ENCODE peak calls at places on chromosomes 4 and X, in five cellular contexts. X, B, H, K and T are unnamed samples.
A peak's percentile ranks its signal among the peaks of the same experiment; 100 is the strongest.

GRCh38 chr4:147428583-147428982 is 52.3 kb upstream of the EDNRA start:
- DNase-seq in X (no peak), B (no peak), H (no peak), K (no peak), T (no peak)

GRCh38 chrX:131650637-131651410 is 107.0 kb downstream of the OR13H1 start:
- DNase-seq in X (no peak), B (no peak), H (no peak), K (peak; percentile 9), T (no peak)

GRCh38 chr4:34309356-34309900 is 1934.9 kb downstream of the ARAP2 start:
- DNase-seq in X (no peak), B (no peak), H (no peak), K (peak; percentile 6), T (no peak)

GRCh38 chrX:74284391-74284952 is 19.5 kb upstream of the ZCCHC13 start:
- DNase-seq in X (no peak), B (no peak), H (no peak), K (no peak), T (no peak)

GRCh38 chr4:75643651-75644050 is 13.3 kb upstream of the CDKL2 start:
- DNase-seq in X (no peak), B (no peak), H (no peak), K (no peak), T (no peak)

GRCh38 chr4:30757357-30757756 is 37.2 kb downstream of the PCDH7 start:
- DNase-seq in X (peak; percentile 62), B (no peak), H (no peak), K (peak; percentile 85), T (no peak)

GRCh38 chrX:131792789-131793462 is 230.2 kb upstream of the STK26 start:
- DNase-seq in X (no peak), B (peak; percentile 89), H (peak; percentile 14), K (peak; percentile 20), T (no peak)

GRCh38 chr4:57424231-57424897 is 314.2 kb upstream of the IGFBP7 start:
- DNase-seq in X (peak; percentile 28), B (no peak), H (no peak), K (peak; percentile 96), T (no peak)

GRCh38 chr4:64520393-64520792 is 111.1 kb upstream of the TECRL start:
- DNase-seq in X (no peak), B (no peak), H (no peak), K (no peak), T (no peak)

GRCh38 chr4:22876281-22876680 is 183.5 kb downstream of the GBA3 start:
- DNase-seq in X (no peak), B (no peak), H (no peak), K (no peak), T (no peak)

GRCh38 chr4:8607603-8608481 is 15.3 kb downstream of the CPZ start:
- DNase-seq in X (peak; percentile 53), B (peak; percentile 28), H (peak; percentile 34), K (peak; percentile 38), T (peak; percentile 84)

GRCh38 chr4:113998026-113998425 is 18.6 kb upstream of the ARSJ start:
- DNase-seq in X (no peak), B (no peak), H (no peak), K (no peak), T (no peak)

GRCh38 chrX:68872171-68872570 is 43.4 kb downstream of the EFNB1 start:
- DNase-seq in X (no peak), B (no peak), H (no peak), K (no peak), T (peak; percentile 8)

GRCh38 chrX:15679246-15679645 is 14.6 kb upstream of the CLTRN start:
- DNase-seq in X (no peak), B (no peak), H (no peak), K (no peak), T (no peak)
- TF ChIP-seq EZH2phosphoT487 in X (no peak), B (no peak), H (no peak), K (no peak), T (no peak)

GRCh38 chr4:20598626-20599025 is 101.6 kb upstream of the PACRGL start:
- DNase-seq in X (no peak), B (no peak), H (no peak), K (no peak), T (no peak)

DNA sequence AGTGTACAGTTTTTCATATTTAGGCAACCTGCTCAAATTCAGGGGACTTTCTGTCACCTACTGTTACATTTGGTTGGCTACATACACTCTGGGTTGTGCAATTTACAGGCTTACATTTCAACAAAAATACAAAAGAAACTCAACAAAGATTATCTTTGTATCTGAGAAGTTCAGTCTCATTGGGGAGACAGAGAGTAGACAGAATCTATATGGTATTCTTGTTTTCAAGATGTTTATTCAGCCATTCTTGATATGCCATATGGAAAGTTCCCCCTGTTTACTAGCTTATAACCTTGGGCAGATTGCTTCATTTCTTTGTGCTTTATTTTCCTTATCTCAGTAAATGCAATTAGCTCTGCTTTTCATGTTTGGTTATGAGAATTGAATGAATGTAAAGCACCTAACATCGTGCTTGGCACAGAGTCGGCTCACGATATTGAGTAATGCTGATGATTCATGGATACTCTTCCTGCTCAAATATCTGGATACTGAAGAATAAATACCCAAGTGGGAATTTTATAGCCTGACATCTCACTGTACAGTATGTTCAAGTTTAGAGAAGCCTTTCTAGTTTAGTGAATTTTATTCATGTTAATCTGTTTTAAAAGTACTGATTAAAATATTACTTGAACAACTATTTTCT is 96.5 kb upstream of the PACRGL start:
- DNase-seq in X (no peak), B (no peak), H (no peak), K (peak; percentile 73), T (no peak)
- H2AFZ ChIP-seq in X (no peak overlapping the region), B (no peak overlapping the region), H (no peak overlapping the region), K (no peak overlapping the region), T (no peak overlapping the region)

GRCh38 chr4:100848865-100849264 is 331.0 kb upstream of the EMCN start:
- DNase-seq in X (peak; percentile 34), B (no peak), H (peak; percentile 4), K (no peak), T (peak; percentile 51)
- TF ChIP-seq EZH2phosphoT487 in X (no peak), B (no peak), H (no peak), K (no peak), T (no peak)

DNA sequence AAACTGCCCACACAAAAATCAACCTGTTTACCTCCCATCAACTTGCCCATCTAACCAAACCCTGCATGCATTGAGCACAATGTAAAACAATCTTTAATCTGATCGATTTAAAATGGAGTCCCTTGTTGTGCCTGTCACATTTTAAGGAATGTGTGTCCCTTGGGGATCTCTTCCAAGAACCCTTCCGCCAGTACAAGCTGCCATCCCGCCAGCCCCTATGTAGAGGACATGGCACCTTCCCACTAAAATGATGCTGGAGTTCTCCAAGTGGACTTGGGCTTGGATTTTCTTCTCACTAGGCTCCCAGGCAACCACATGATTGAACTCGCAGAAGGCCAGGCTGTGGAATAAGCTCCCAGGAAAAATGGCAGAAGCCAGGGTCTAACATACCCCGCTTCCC is 45.8 kb upstream of the ENPP6 start:
- DNase-seq in X (no peak), B (no peak), H (no peak), K (no peak), T (no peak)
- H2AFZ ChIP-seq in X (no peak overlapping the region), B (peak overlapping the region; percentile 29), H (peak overlapping the region; percentile 83), K (peak overlapping the region; percentile 93), T (peak overlapping the region; percentile 85)